ENCODE peak calls at places on chromosomes 5 and 9, in seven cellular contexts. One of them, this sample, is unnamed.

GRCh38 chr9:98575379-98576346 is 133.1 kb downstream of the GABBR2 start:
- DNase-seq in mammary epithelial cell: peak; percentile 79
- DNase-seq in GM23338: no peak
- DNase-seq in RWPE2: peak; percentile 24
- DNase-seq in stomach: peak; percentile 19
- DNase-seq in IMR-90: peak; percentile 88
- DNase-seq in astrocyte: peak; percentile 94
- DNase-seq in this sample: peak; percentile 32

GRCh38 chr9:93118863-93119702 is 15.0 kb downstream of the NINJ1 start:
- DNase-seq in IMR-90: no peak
- DNase-seq in astrocyte: no peak
- DNase-seq in stomach: no peak
- DNase-seq in mammary epithelial cell: no peak
- DNase-seq in RWPE2: peak; percentile 45
- DNase-seq in GM23338: no peak
- DNase-seq in this sample: peak; percentile 30

GRCh38 chr5:142110046-142110531 is 1.5 kb downstream of the NDFIP1 start:
- DNase-seq in IMR-90: peak; percentile 59
- DNase-seq in GM23338: no peak
- DNase-seq in astrocyte: peak; percentile 22
- DNase-seq in RWPE2: no peak
- DNase-seq in mammary epithelial cell: no peak
- DNase-seq in stomach: no peak
- DNase-seq in this sample: no peak

GRCh38 chr5:135242021-135242480 is 157.0 kb downstream of the MACROH2A1 start:
- DNase-seq in RWPE2: peak; percentile 59
- DNase-seq in GM23338: no peak
- DNase-seq in mammary epithelial cell: peak; percentile 54
- DNase-seq in IMR-90: peak; percentile 64
- DNase-seq in stomach: peak; percentile 5
- DNase-seq in astrocyte: peak; percentile 69
- DNase-seq in this sample: peak; percentile 28

GRCh38 chr5:172104801-172105701 is 83.0 kb downstream of the STK10 start:
- DNase-seq in astrocyte: no peak
- DNase-seq in GM23338: no peak
- DNase-seq in mammary epithelial cell: peak; percentile 15
- DNase-seq in IMR-90: no peak
- DNase-seq in RWPE2: no peak
- DNase-seq in stomach: no peak
- DNase-seq in this sample: no peak

GRCh38 chr5:34530637-34531036 is 125.5 kb upstream of the RAI14 start:
- DNase-seq in RWPE2: no peak
- DNase-seq in astrocyte: peak; percentile 94
- DNase-seq in mammary epithelial cell: no peak
- DNase-seq in GM23338: no peak
- DNase-seq in IMR-90: peak; percentile 43
- DNase-seq in stomach: no peak
- DNase-seq in this sample: no peak

GRCh38 chr5:143772621-143773020 is 39.3 kb upstream of the HMHB1 start:
- DNase-seq in astrocyte: no peak
- DNase-seq in IMR-90: no peak
- DNase-seq in mammary epithelial cell: no peak
- DNase-seq in stomach: no peak
- DNase-seq in GM23338: no peak
- DNase-seq in RWPE2: no peak
- DNase-seq in this sample: no peak

GRCh38 chr9:108272350-108272899 is 583.4 kb downstream of the ACTL7B start:
- DNase-seq in RWPE2: no peak
- DNase-seq in astrocyte: no peak
- DNase-seq in mammary epithelial cell: peak; percentile 55
- DNase-seq in IMR-90: peak; percentile 39
- DNase-seq in GM23338: peak; percentile 60
- DNase-seq in stomach: peak; percentile 62
- DNase-seq in this sample: peak; percentile 85

GRCh38 chr5:100731768-100732167 is 171.3 kb downstream of the ST8SIA4 start:
- DNase-seq in stomach: no peak
- DNase-seq in mammary epithelial cell: no peak
- DNase-seq in RWPE2: no peak
- DNase-seq in GM23338: no peak
- DNase-seq in astrocyte: no peak
- DNase-seq in IMR-90: no peak
- DNase-seq in this sample: no peak

GRCh38 chr9:134585746-134586706 is 55.6 kb upstream of the COL5A1 start:
- DNase-seq in astrocyte: peak; percentile 78
- DNase-seq in mammary epithelial cell: peak; percentile 6
- DNase-seq in RWPE2: peak; percentile 65
- DNase-seq in GM23338: no peak
- DNase-seq in stomach: no peak
- DNase-seq in IMR-90: peak; percentile 75
- DNase-seq in this sample: peak; percentile 69

GRCh38 chr5:53425598-53426516 is 54.6 kb upstream of the FST start:
- DNase-seq in astrocyte: peak; percentile 24
- DNase-seq in GM23338: peak; percentile 88
- DNase-seq in mammary epithelial cell: no peak
- DNase-seq in stomach: no peak
- DNase-seq in RWPE2: no peak
- DNase-seq in IMR-90: no peak
- DNase-seq in this sample: peak; percentile 90

GRCh38 chr9:3912260-3912659 is 386.5 kb upstream of the RFX3 start:
- DNase-seq in IMR-90: no peak
- DNase-seq in mammary epithelial cell: no peak
- DNase-seq in stomach: no peak
- DNase-seq in GM23338: no peak
- DNase-seq in astrocyte: peak; percentile 85
- DNase-seq in RWPE2: no peak
- DNase-seq in this sample: no peak

GRCh38 chr9:7858166-7858565 is 58.6 kb upstream of the DMAC1 start:
- DNase-seq in mammary epithelial cell: no peak
- DNase-seq in GM23338: no peak
- DNase-seq in RWPE2: no peak
- DNase-seq in stomach: no peak
- DNase-seq in astrocyte: no peak
- DNase-seq in IMR-90: no peak
- DNase-seq in this sample: no peak

GRCh38 chr5:149406203-149406978 is 27.3 kb upstream of the IL17B start:
- DNase-seq in mammary epithelial cell: no peak
- DNase-seq in GM23338: peak; percentile 79
- DNase-seq in RWPE2: no peak
- DNase-seq in stomach: no peak
- DNase-seq in astrocyte: peak; percentile 79
- DNase-seq in IMR-90: peak; percentile 94
- DNase-seq in this sample: peak; percentile 80

GRCh38 chr5:143014017-143014651 is 244.0 kb downstream of the ARHGAP26 start:
- DNase-seq in IMR-90: no peak
- DNase-seq in astrocyte: peak; percentile 64
- DNase-seq in stomach: peak; percentile 33
- DNase-seq in mammary epithelial cell: no peak
- DNase-seq in RWPE2: no peak
- DNase-seq in GM23338: peak; percentile 87
- DNase-seq in this sample: peak; percentile 94

GRCh38 chr5:179265529-179266290 is 79.6 kb downstream of the ADAMTS2 start:
- DNase-seq in RWPE2: peak; percentile 82
- DNase-seq in IMR-90: peak; percentile 99
- DNase-seq in astrocyte: peak; percentile 97
- DNase-seq in stomach: peak; percentile 62
- DNase-seq in GM23338: peak; percentile 52
- DNase-seq in mammary epithelial cell: peak; percentile 9
- DNase-seq in this sample: peak; percentile 67

GRCh38 chr5:115309751-115310370 is 13.4 kb upstream of the CCDC112 start:
- DNase-seq in mammary epithelial cell: peak; percentile 43
- DNase-seq in GM23338: peak; percentile 66
- DNase-seq in IMR-90: peak; percentile 58
- DNase-seq in RWPE2: no peak
- DNase-seq in stomach: no peak
- DNase-seq in astrocyte: peak; percentile 41
- DNase-seq in this sample: no peak

GRCh38 chr9:113587471-113588031 is 124.0 kb downstream of the RGS3 start:
- DNase-seq in astrocyte: no peak
- DNase-seq in IMR-90: peak; percentile 38
- DNase-seq in RWPE2: no peak
- DNase-seq in stomach: no peak
- DNase-seq in mammary epithelial cell: no peak
- DNase-seq in GM23338: peak; percentile 65
- DNase-seq in this sample: peak; percentile 90
- TF ChIP-seq CTCF in astrocyte: peak; percentile 25
- TF ChIP-seq CTCF in IMR-90: peak; percentile 63
- TF ChIP-seq CTCF in RWPE2: no peak
- TF ChIP-seq CTCF in stomach: no peak
- TF ChIP-seq CTCF in mammary epithelial cell: no peak
- TF ChIP-seq CTCF in GM23338: peak; percentile 58
- TF ChIP-seq CTCF in this sample: peak; percentile 84

GRCh38 chr5:116358911-116359418 is 215.7 kb downstream of the SEMA6A start:
- DNase-seq in RWPE2: no peak
- DNase-seq in GM23338: no peak
- DNase-seq in IMR-90: no peak
- DNase-seq in mammary epithelial cell: no peak
- DNase-seq in stomach: no peak
- DNase-seq in astrocyte: no peak
- DNase-seq in this sample: no peak

GRCh38 chr5:116354699-116355098 is 219.9 kb downstream of the SEMA6A start:
- DNase-seq in stomach: no peak
- DNase-seq in GM23338: no peak
- DNase-seq in IMR-90: no peak
- DNase-seq in RWPE2: no peak
- DNase-seq in astrocyte: no peak
- DNase-seq in mammary epithelial cell: no peak
- DNase-seq in this sample: no peak

GRCh38 chr5:116358015-116358523 is 216.6 kb downstream of the SEMA6A start:
- DNase-seq in IMR-90: no peak
- DNase-seq in mammary epithelial cell: no peak
- DNase-seq in astrocyte: no peak
- DNase-seq in GM23338: no peak
- DNase-seq in RWPE2: no peak
- DNase-seq in stomach: no peak
- DNase-seq in this sample: no peak

GRCh38 chr5:116359575-116359974 is 215.0 kb downstream of the SEMA6A start:
- DNase-seq in GM23338: no peak
- DNase-seq in RWPE2: no peak
- DNase-seq in stomach: no peak
- DNase-seq in mammary epithelial cell: no peak
- DNase-seq in astrocyte: no peak
- DNase-seq in IMR-90: no peak
- DNase-seq in this sample: no peak

DNA sequence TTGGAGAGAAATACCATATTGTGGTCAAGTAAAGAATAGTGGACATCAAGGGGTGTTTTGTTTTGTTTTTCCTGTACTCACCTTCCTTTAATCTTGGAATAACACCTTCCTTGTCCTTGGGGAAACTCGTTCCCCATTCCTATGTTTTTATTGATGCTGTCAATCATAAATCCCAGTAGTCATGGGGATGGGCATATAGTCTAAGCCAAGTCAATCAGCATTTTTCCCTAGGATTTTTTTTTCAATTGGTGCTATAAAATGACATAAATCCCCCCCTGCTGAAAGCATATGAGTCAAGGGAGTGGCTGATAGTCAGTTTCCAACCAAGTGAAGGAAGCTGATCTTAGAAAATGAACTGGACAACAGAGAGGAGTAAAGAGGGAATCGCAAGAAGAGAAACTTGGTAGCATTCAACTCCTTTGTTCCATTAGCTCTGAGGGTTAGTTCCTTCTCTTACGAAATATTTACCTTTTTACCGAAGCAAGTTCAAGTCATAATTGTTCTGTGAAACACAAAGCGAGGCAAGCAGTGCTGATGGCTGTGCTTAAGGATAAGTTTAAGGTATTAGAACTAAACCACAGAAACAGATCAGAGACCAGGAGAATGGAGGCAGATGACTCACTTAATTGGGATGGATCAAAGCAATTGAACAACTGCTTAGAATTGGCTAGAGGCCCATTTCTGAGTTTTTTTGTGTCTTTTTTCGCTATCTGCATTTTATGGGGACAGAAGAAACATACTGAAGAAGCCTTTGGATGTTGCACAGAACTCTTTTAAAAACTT is 218.6 kb downstream of the SEMA6A start:
- DNase-seq in RWPE2: no peak
- DNase-seq in mammary epithelial cell: no peak
- DNase-seq in GM23338: no peak
- DNase-seq in stomach: no peak
- DNase-seq in astrocyte: no peak
- DNase-seq in IMR-90: no peak
- DNase-seq in this sample: no peak
- H3K4me3 ChIP-seq in RWPE2: no peak overlapping the region
- H3K4me3 ChIP-seq in mammary epithelial cell: no peak overlapping the region
- H3K4me3 ChIP-seq in GM23338: no peak overlapping the region
- H3K4me3 ChIP-seq in stomach: no peak overlapping the region
- H3K4me3 ChIP-seq in astrocyte: no peak overlapping the region
- H3K4me3 ChIP-seq in IMR-90: no peak overlapping the region
- H3K4me3 ChIP-seq in this sample: no peak overlapping the region

DNA sequence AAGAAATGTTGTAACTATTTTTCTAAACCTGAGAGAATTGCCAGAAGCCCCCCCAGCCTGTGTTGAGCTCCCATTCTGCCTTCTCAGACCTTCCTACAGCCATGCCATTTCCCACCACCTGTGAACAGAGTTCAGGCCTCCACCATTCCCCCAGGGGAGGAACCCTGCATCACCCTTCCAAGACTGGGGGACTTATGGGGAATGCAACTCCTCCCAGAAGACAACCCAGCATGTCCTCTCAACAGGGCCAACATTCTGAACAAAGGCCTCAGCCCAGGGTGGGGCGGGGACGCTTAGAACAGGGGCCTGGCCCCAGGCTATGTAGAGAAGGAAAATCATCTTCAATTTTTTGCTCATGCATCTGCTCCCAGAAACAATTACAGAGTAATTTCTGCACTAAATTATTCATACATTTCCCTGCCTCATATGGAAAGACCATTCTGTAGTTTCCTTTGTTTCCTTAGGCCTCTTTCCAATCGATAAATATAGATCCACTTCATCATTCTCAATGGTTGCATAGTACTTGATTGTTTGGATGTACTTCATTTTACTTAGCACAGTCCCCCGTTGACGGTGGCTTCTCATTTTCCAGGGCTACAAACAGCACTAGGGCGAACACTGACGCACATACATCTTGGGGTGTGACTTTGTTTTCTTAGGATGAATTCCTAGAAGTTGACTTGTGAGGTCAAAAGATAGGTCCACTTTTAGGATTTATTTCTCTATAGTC is 27.1 kb upstream of the SMU1 start:
- DNase-seq in GM23338: no peak
- DNase-seq in mammary epithelial cell: no peak
- DNase-seq in astrocyte: no peak
- DNase-seq in RWPE2: no peak
- DNase-seq in stomach: no peak
- DNase-seq in IMR-90: no peak
- DNase-seq in this sample: no peak
- H3K4me1 ChIP-seq in GM23338: no peaks in the 10 kb centered on the region
- H3K4me1 ChIP-seq in mammary epithelial cell: peaks cover 36% of the 10 kb centered on the region
- H3K4me1 ChIP-seq in astrocyte: peaks cover 30% of the 10 kb centered on the region
- H3K4me1 ChIP-seq in RWPE2: peaks cover 29% of the 10 kb centered on the region
- H3K4me1 ChIP-seq in stomach: peaks cover 18% of the 10 kb centered on the region
- H3K4me1 ChIP-seq in IMR-90: peaks cover 26% of the 10 kb centered on the region
- H3K4me1 ChIP-seq in this sample: peaks cover 4% of the 10 kb centered on the region

DNA sequence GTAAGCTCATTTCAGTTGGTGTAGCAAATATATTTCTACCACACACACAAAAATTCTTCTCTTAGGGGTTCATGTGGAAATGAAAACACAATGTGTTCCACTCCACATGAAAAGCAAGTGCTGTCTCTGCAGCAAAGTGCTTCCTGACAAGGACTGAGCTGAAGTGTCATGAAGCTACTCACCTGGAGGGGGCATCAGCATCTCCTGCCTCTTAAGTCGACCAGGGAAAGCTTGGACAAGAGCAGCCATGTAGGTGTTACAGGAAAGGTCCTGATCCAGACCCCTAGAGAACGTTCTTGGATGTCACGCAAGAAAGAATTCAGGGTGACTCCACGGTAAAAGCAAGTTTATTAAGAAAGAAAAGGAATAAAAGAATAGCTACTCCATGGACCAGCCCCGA is 62.8 kb downstream of the SV2C start:
- DNase-seq in RWPE2: no peak
- DNase-seq in stomach: no peak
- DNase-seq in mammary epithelial cell: peak; percentile 8
- DNase-seq in IMR-90: peak; percentile 1
- DNase-seq in astrocyte: no peak
- DNase-seq in GM23338: peak; percentile 74
- DNase-seq in this sample: peak; percentile 82
- TF ChIP-seq CTCF in RWPE2: peak; percentile 8
- TF ChIP-seq CTCF in stomach: no peak
- TF ChIP-seq CTCF in mammary epithelial cell: peak; percentile 19
- TF ChIP-seq CTCF in IMR-90: no peak
- TF ChIP-seq CTCF in astrocyte: no peak
- TF ChIP-seq CTCF in GM23338: peak; percentile 67
- TF ChIP-seq CTCF in this sample: peak; percentile 76